ENCODE peak calls at places on chromosomes 16 and 17, in five cellular contexts. Z, L, Y, G and U are unnamed samples.

GRCh38 chr17:46977348-46977747 is 1.7 kb downstream of the RPRML start:
- DNase-seq in Z (peak), L (no peak), Y (no peak), G (peak), U (peak)

GRCh38 chr16:3304370-3304769 is 860 bp downstream of the TIGD7 start:
- DNase-seq in Z (no peak), L (no peak), Y (no peak), G (no peak), U (no peak)

GRCh38 chr17:33012522-33013033 is 20.9 kb downstream of the SPACA3 start:
- DNase-seq in Z (no peak), L (no peak), Y (no peak), G (peak), U (peak)

GRCh38 chr16:69309316-69309715 is 1.8 kb upstream of the VPS4A start:
- DNase-seq in Z (no peak), L (no peak), Y (no peak), G (no peak), U (no peak)

GRCh38 chr17:4710693-4711634 is 532 bp downstream of the ARRB2 start:
- DNase-seq in Z (no peak), L (no peak), Y (peak), G (no peak), U (no peak)

GRCh38 chr16:85659336-85659735 is 29.4 kb downstream of the GINS2 start:
- DNase-seq in Z (no peak), L (no peak), Y (no peak), G (no peak), U (no peak)

GRCh38 chr16:84518804-84519341 is 14.4 kb upstream of the MEAK7 start:
- DNase-seq in Z (peak), L (no peak), Y (peak), G (no peak), U (no peak)

GRCh38 chr16:19291459-19291858 is 5.9 kb downstream of the CLEC19A start:
- DNase-seq in Z (no peak), L (no peak), Y (no peak), G (peak), U (peak)

GRCh38 chr16:50833929-50834328 is 92.0 kb downstream of the CYLD start:
- DNase-seq in Z (no peak), L (no peak), Y (no peak), G (no peak), U (no peak)

GRCh38 chr17:40322417-40323315 is 13.7 kb downstream of the RARA start:
- DNase-seq in Z (no peak), L (peak), Y (peak), G (peak), U (peak)

GRCh38 chr16:23699100-23699499 is 13.9 kb downstream of the ERN2 start:
- DNase-seq in Z (no peak), L (no peak), Y (no peak), G (peak), U (peak)

GRCh38 chr17:65586899-65587298 is 25.5 kb upstream of the AXIN2 start:
- DNase-seq in Z (no peak), L (no peak), Y (no peak), G (no peak), U (no peak)

GRCh38 chr16:84024854-84025253 is 17.7 kb downstream of the SLC38A8 start:
- DNase-seq in Z (no peak), L (no peak), Y (no peak), G (peak), U (peak)

GRCh38 chr17:6381526-6382135 is 53.3 kb downstream of the AIPL1 start:
- DNase-seq in Z (no peak), L (no peak), Y (no peak), G (no peak), U (no peak)

GRCh38 chr16:73058221-73058615 is 10.3 kb upstream of the ZFHX3 start:
- DNase-seq in Z (peak), L (no peak), Y (no peak), G (no peak), U (no peak)

GRCh38 chr16:83040174-83040573 is 413.4 kb downstream of the CDH13 start:
- DNase-seq in Z (no peak), L (no peak), Y (no peak), G (no peak), U (peak)

GRCh38 chr17:30917050-30917449 is 4.7 kb upstream of the ADAP2 start:
- DNase-seq in Z (no peak), L (no peak), Y (no peak), G (no peak), U (no peak)

GRCh38 chr17:64133546-64134215 is 3.7 kb upstream of the ERN1 start:
- DNase-seq in Z (peak), L (no peak), Y (no peak), G (peak), U (peak)

GRCh38 chr16:3088450-3088849 is 10.6 kb downstream of the ZSCAN10 start:
- DNase-seq in Z (no peak), L (no peak), Y (no peak), G (no peak), U (no peak)

GRCh38 chr17:29582254-29582765 is 7.1 kb downstream of the GIT1 start:
- DNase-seq in Z (no peak), L (no peak), Y (no peak), G (no peak), U (no peak)

GRCh38 chr16:25257504-25257955 is at the start of gene ZKSCAN2:
- DNase-seq in Z (peak), L (peak), Y (peak), G (peak), U (peak)

GRCh38 chr16:70157105-70157476 is 16.5 kb upstream of the CLEC18C start:
- DNase-seq in Z (no peak), L (no peak), Y (no peak), G (no peak), U (no peak)